ENCODE peak calls at places on chromosomes 5 and 9, in seven cellular contexts. E is lung microvascular endothelial cell; H is OCI-LY7; F is islet precursor cell; X is EL; N is type B pancreatic cell; Y is natural killer cell treated with Interleukin-12 subunit alpha and Interleukin-12 subunit beta and Interleukin-15 and Interleukin-18, amount 100 ng/mL, for 72 hours. P is an unnamed sample.

GRCh38 chr5:116970318-116970717 is 395.7 kb upstream of the SEMA6A start:
- DNase-seq in H (no peak), E (no peak), N (no peak), X (peak), F (no peak), Y (no peak), P (no peak)

GRCh38 chr5:139645495-139645871 is 2.7 kb upstream of the CXXC5 start:
- DNase-seq in X (no peak), Y (no peak), H (no peak), E (no peak), N (no peak), F (peak), P (no peak)

GRCh38 chr5:52668544-52669185 is 119.1 kb upstream of the ITGA1 start:
- DNase-seq in N (no peak), Y (no peak), X (no peak), E (no peak), H (no peak), F (no peak), P (no peak)

GRCh38 chr9:100489836-100490235 is 16.9 kb downstream of the TMEFF1 start:
- DNase-seq in H (no peak), N (no peak), Y (no peak), F (no peak), X (no peak), E (no peak), P (no peak)

GRCh38 chr9:101242651-101243050 is 142.2 kb downstream of the BAAT start:
- DNase-seq in X (no peak), F (no peak), H (no peak), E (no peak), Y (no peak), N (no peak), P (no peak)

GRCh38 chr5:112312810-112313209 is 106.3 kb downstream of the EPB41L4A start:
- DNase-seq in N (no peak), F (no peak), X (no peak), H (no peak), E (peak), Y (no peak), P (no peak)

GRCh38 chr5:149030392-149030791 is 32.5 kb downstream of the SH3TC2 start:
- DNase-seq in E (no peak), H (no peak), N (no peak), F (no peak), X (peak), Y (peak), P (no peak)

GRCh38 chr5:52727568-52727967 is 60.1 kb upstream of the ITGA1 start:
- DNase-seq in E (peak), X (peak), F (peak), N (no peak), H (no peak), Y (no peak), P (no peak)